ENCODE peak calls at places on chromosomes 1 and 21, in ten cellular contexts. H is activated CD4-positive, alpha-beta T cell treated with anti-CD3 and anti-CD28 coated beads, Interleukin-2, amount 10 ng/mL, durations not matched to agents 7 days and 5 days; M is PC-9; E is stimulated activated CD4-positive, alpha-beta T cell treated with anti-CD3 and anti-CD28 coated beads, Interleukin-2, amount 100 ng/mL, for 24 hours; L is T-helper 17 cell; P is stimulated activated CD8-positive, alpha-beta memory T cell treated with anti-CD3 and anti-CD28 coated beads, Interleukin-2, amount 100 ng/mL, for 48 hours; Z is coronary artery; K is T follicular helper cell; C is ELF-1; G is GM13976. F is an unnamed sample.
A peak's percentile ranks its signal among the peaks of the same experiment; 100 is the strongest.

GRCh38 chr1:218460367-218460766 is 115.2 kb downstream of the TGFB2 start:
- DNase-seq in H (no peak), M (peak; percentile 44), E (no peak), L (no peak), P (no peak), Z (no peak), K (no peak), C (peak; percentile 66), G (no peak), F (no peak)

GRCh38 chr1:168390261-168390660 is 109.6 kb downstream of the TBX19 start:
- DNase-seq in H (no peak), M (no peak), E (no peak), L (no peak), P (no peak), Z (no peak), K (no peak), C (no peak), G (no peak), F (no peak)

GRCh38 chr21:15730484-15731242 is 881 bp downstream of the USP25 start:
- DNase-seq in H (peak; percentile 20), M (peak; percentile 1), E (no peak), L (no peak), P (no peak), Z (no peak), K (no peak), C (peak; percentile 67), G (no peak), F (no peak)

GRCh38 chr21:34534522-34534921 is 22.5 kb upstream of the KCNE1 start:
- DNase-seq in H (no peak), M (peak; percentile 26), E (no peak), L (no peak), P (no peak), Z (no peak), K (no peak), C (no peak), G (peak; percentile 55), F (no peak)

GRCh38 chr1:9466780-9467755 is 72.2 kb upstream of the SLC25A33 start:
- DNase-seq in H (no peak), M (no peak), E (no peak), L (no peak), P (no peak), Z (no peak), K (no peak), C (no peak), G (no peak), F (peak; percentile 68)

GRCh38 chr1:234617986-234618725 is 8.2 kb upstream of the IRF2BP2 start:
- DNase-seq in H (no peak), M (no peak), E (no peak), L (no peak), P (no peak), Z (no peak), K (no peak), C (peak; percentile 33), G (no peak), F (no peak)

GRCh38 chr1:190328361-190328760 is 149.3 kb downstream of the BRINP3 start:
- DNase-seq in H (no peak), M (no peak), E (no peak), L (no peak), P (no peak), Z (no peak), K (no peak), C (no peak), G (no peak), F (no peak)

GRCh38 chr1:197778326-197778922 is 3.1 kb upstream of the DENND1B start:
- DNase-seq in H (no peak), M (no peak), E (no peak), L (no peak), P (no peak), Z (no peak), K (no peak), C (no peak), G (no peak), F (no peak)

GRCh38 chr1:111192643-111193519 is 7.6 kb downstream of the DENND2D start:
- DNase-seq in H (no peak), M (no peak), E (no peak), L (peak; percentile 34), P (no peak), Z (no peak), K (no peak), C (peak; percentile 44), G (no peak), F (no peak)

GRCh38 chr1:2544093-2544874 is 11.9 kb upstream of the TNFRSF14 start:
- DNase-seq in H (no peak), M (no peak), E (no peak), L (no peak), P (no peak), Z (no peak), K (no peak), C (peak; percentile 41), G (no peak), F (no peak)